ENCODE peak calls at places on chromosomes 13 and 19, in seven cellular contexts. One of them, this sample, is unnamed.

GRCh38 chr19:16325161-16325527 is 518 bp downstream of the KLF2 start:
- DNase-seq in activated CD4-positive, alpha-beta T cell treated with anti-CD3 and anti-CD28 coated beads for 24 hours: no peak
- DNase-seq in stimulated activated CD8-positive, alpha-beta memory T cell treated with anti-CD3 and anti-CD28 coated beads, Interleukin-4, amount 100 ng/mL, for 1 hour: no peak
- DNase-seq in T-helper 2 cell: peak
- DNase-seq in ovary: no peak
- DNase-seq in psoas muscle: no peak
- DNase-seq in AG09319: no peak
- DNase-seq in this sample: peak

GRCh38 chr19:30228113-30228725 is 144.0 kb upstream of the ZNF536 start:
- DNase-seq in activated CD4-positive, alpha-beta T cell treated with anti-CD3 and anti-CD28 coated beads for 24 hours: no peak
- DNase-seq in stimulated activated CD8-positive, alpha-beta memory T cell treated with anti-CD3 and anti-CD28 coated beads, Interleukin-4, amount 100 ng/mL, for 1 hour: no peak
- DNase-seq in T-helper 2 cell: peak
- DNase-seq in ovary: no peak
- DNase-seq in psoas muscle: no peak
- DNase-seq in AG09319: no peak
- DNase-seq in this sample: peak

GRCh38 chr19:19774354-19775033 is 41.6 kb upstream of the ZNF14 start:
- DNase-seq in activated CD4-positive, alpha-beta T cell treated with anti-CD3 and anti-CD28 coated beads for 24 hours: no peak
- DNase-seq in stimulated activated CD8-positive, alpha-beta memory T cell treated with anti-CD3 and anti-CD28 coated beads, Interleukin-4, amount 100 ng/mL, for 1 hour: no peak
- DNase-seq in T-helper 2 cell: no peak
- DNase-seq in ovary: no peak
- DNase-seq in psoas muscle: no peak
- DNase-seq in AG09319: no peak
- DNase-seq in this sample: no peak

GRCh38 chr13:83153833-83154232 is 728.4 kb downstream of the SLITRK1 start:
- DNase-seq in activated CD4-positive, alpha-beta T cell treated with anti-CD3 and anti-CD28 coated beads for 24 hours: no peak
- DNase-seq in stimulated activated CD8-positive, alpha-beta memory T cell treated with anti-CD3 and anti-CD28 coated beads, Interleukin-4, amount 100 ng/mL, for 1 hour: no peak
- DNase-seq in T-helper 2 cell: no peak
- DNase-seq in ovary: no peak
- DNase-seq in psoas muscle: no peak
- DNase-seq in AG09319: no peak
- DNase-seq in this sample: no peak

GRCh38 chr19:54035215-54036178 is 28.2 kb downstream of the VSTM1 start:
- DNase-seq in activated CD4-positive, alpha-beta T cell treated with anti-CD3 and anti-CD28 coated beads for 24 hours: no peak
- DNase-seq in stimulated activated CD8-positive, alpha-beta memory T cell treated with anti-CD3 and anti-CD28 coated beads, Interleukin-4, amount 100 ng/mL, for 1 hour: no peak
- DNase-seq in T-helper 2 cell: no peak
- DNase-seq in ovary: no peak
- DNase-seq in psoas muscle: no peak
- DNase-seq in AG09319: peak
- DNase-seq in this sample: no peak

GRCh38 chr19:56721714-56722113 is 50.2 kb upstream of the ZNF835 start:
- DNase-seq in activated CD4-positive, alpha-beta T cell treated with anti-CD3 and anti-CD28 coated beads for 24 hours: no peak
- DNase-seq in stimulated activated CD8-positive, alpha-beta memory T cell treated with anti-CD3 and anti-CD28 coated beads, Interleukin-4, amount 100 ng/mL, for 1 hour: no peak
- DNase-seq in T-helper 2 cell: no peak
- DNase-seq in ovary: no peak
- DNase-seq in psoas muscle: no peak
- DNase-seq in AG09319: no peak
- DNase-seq in this sample: no peak

GRCh38 chr19:5079410-5079774 is 110.5 kb downstream of the KDM4B start:
- DNase-seq in activated CD4-positive, alpha-beta T cell treated with anti-CD3 and anti-CD28 coated beads for 24 hours: no peak
- DNase-seq in stimulated activated CD8-positive, alpha-beta memory T cell treated with anti-CD3 and anti-CD28 coated beads, Interleukin-4, amount 100 ng/mL, for 1 hour: no peak
- DNase-seq in T-helper 2 cell: no peak
- DNase-seq in ovary: no peak
- DNase-seq in psoas muscle: no peak
- DNase-seq in AG09319: no peak
- DNase-seq in this sample: no peak

GRCh38 chr13:72960541-72960940 is 98.3 kb upstream of the KLF5 start:
- DNase-seq in activated CD4-positive, alpha-beta T cell treated with anti-CD3 and anti-CD28 coated beads for 24 hours: no peak
- DNase-seq in stimulated activated CD8-positive, alpha-beta memory T cell treated with anti-CD3 and anti-CD28 coated beads, Interleukin-4, amount 100 ng/mL, for 1 hour: no peak
- DNase-seq in T-helper 2 cell: no peak
- DNase-seq in ovary: no peak
- DNase-seq in psoas muscle: no peak
- DNase-seq in AG09319: no peak
- DNase-seq in this sample: no peak

GRCh38 chr19:47485210-47485609 is 1.2 kb upstream of the KPTN start:
- DNase-seq in activated CD4-positive, alpha-beta T cell treated with anti-CD3 and anti-CD28 coated beads for 24 hours: no peak
- DNase-seq in stimulated activated CD8-positive, alpha-beta memory T cell treated with anti-CD3 and anti-CD28 coated beads, Interleukin-4, amount 100 ng/mL, for 1 hour: no peak
- DNase-seq in T-helper 2 cell: peak
- DNase-seq in ovary: no peak
- DNase-seq in psoas muscle: peak
- DNase-seq in AG09319: no peak
- DNase-seq in this sample: no peak

GRCh38 chr13:36914648-36915047 is 5.4 kb downstream of the SMAD9 start:
- DNase-seq in activated CD4-positive, alpha-beta T cell treated with anti-CD3 and anti-CD28 coated beads for 24 hours: no peak
- DNase-seq in stimulated activated CD8-positive, alpha-beta memory T cell treated with anti-CD3 and anti-CD28 coated beads, Interleukin-4, amount 100 ng/mL, for 1 hour: no peak
- DNase-seq in T-helper 2 cell: no peak
- DNase-seq in ovary: no peak
- DNase-seq in psoas muscle: no peak
- DNase-seq in AG09319: no peak
- DNase-seq in this sample: no peak

GRCh38 chr13:113964251-113964995 is 9.5 kb downstream of the C13orf46 start:
- DNase-seq in activated CD4-positive, alpha-beta T cell treated with anti-CD3 and anti-CD28 coated beads for 24 hours: no peak
- DNase-seq in stimulated activated CD8-positive, alpha-beta memory T cell treated with anti-CD3 and anti-CD28 coated beads, Interleukin-4, amount 100 ng/mL, for 1 hour: no peak
- DNase-seq in T-helper 2 cell: no peak
- DNase-seq in ovary: no peak
- DNase-seq in psoas muscle: peak
- DNase-seq in AG09319: no peak
- DNase-seq in this sample: peak

GRCh38 chr13:113452942-113453901 is at the start of gene ADPRHL1:
- DNase-seq in activated CD4-positive, alpha-beta T cell treated with anti-CD3 and anti-CD28 coated beads for 24 hours: no peak
- DNase-seq in stimulated activated CD8-positive, alpha-beta memory T cell treated with anti-CD3 and anti-CD28 coated beads, Interleukin-4, amount 100 ng/mL, for 1 hour: no peak
- DNase-seq in T-helper 2 cell: no peak
- DNase-seq in ovary: no peak
- DNase-seq in psoas muscle: peak
- DNase-seq in AG09319: no peak
- DNase-seq in this sample: peak

GRCh38 chr19:58060231-58060630 is 1.1 kb downstream of the ZNF135 start:
- DNase-seq in activated CD4-positive, alpha-beta T cell treated with anti-CD3 and anti-CD28 coated beads for 24 hours: no peak
- DNase-seq in stimulated activated CD8-positive, alpha-beta memory T cell treated with anti-CD3 and anti-CD28 coated beads, Interleukin-4, amount 100 ng/mL, for 1 hour: no peak
- DNase-seq in T-helper 2 cell: no peak
- DNase-seq in ovary: no peak
- DNase-seq in psoas muscle: no peak
- DNase-seq in AG09319: no peak
- DNase-seq in this sample: no peak

GRCh38 chr19:41785653-41786052 is 10.7 kb upstream of the CEACAM3 start:
- DNase-seq in activated CD4-positive, alpha-beta T cell treated with anti-CD3 and anti-CD28 coated beads for 24 hours: peak
- DNase-seq in stimulated activated CD8-positive, alpha-beta memory T cell treated with anti-CD3 and anti-CD28 coated beads, Interleukin-4, amount 100 ng/mL, for 1 hour: peak
- DNase-seq in T-helper 2 cell: peak
- DNase-seq in ovary: peak
- DNase-seq in psoas muscle: no peak
- DNase-seq in AG09319: peak
- DNase-seq in this sample: no peak

GRCh38 chr19:47363758-47364529 is 14.8 kb downstream of the DHX34 start:
- DNase-seq in activated CD4-positive, alpha-beta T cell treated with anti-CD3 and anti-CD28 coated beads for 24 hours: no peak
- DNase-seq in stimulated activated CD8-positive, alpha-beta memory T cell treated with anti-CD3 and anti-CD28 coated beads, Interleukin-4, amount 100 ng/mL, for 1 hour: no peak
- DNase-seq in T-helper 2 cell: no peak
- DNase-seq in ovary: no peak
- DNase-seq in psoas muscle: no peak
- DNase-seq in AG09319: no peak
- DNase-seq in this sample: no peak

GRCh38 chr19:42178791-42179500 is 38.5 kb downstream of the DEDD2 start:
- DNase-seq in activated CD4-positive, alpha-beta T cell treated with anti-CD3 and anti-CD28 coated beads for 24 hours: no peak
- DNase-seq in stimulated activated CD8-positive, alpha-beta memory T cell treated with anti-CD3 and anti-CD28 coated beads, Interleukin-4, amount 100 ng/mL, for 1 hour: no peak
- DNase-seq in T-helper 2 cell: no peak
- DNase-seq in ovary: no peak
- DNase-seq in psoas muscle: no peak
- DNase-seq in AG09319: no peak
- DNase-seq in this sample: no peak

GRCh38 chr13:73168226-73168992 is 109.6 kb downstream of the KLF5 start:
- DNase-seq in activated CD4-positive, alpha-beta T cell treated with anti-CD3 and anti-CD28 coated beads for 24 hours: no peak
- DNase-seq in stimulated activated CD8-positive, alpha-beta memory T cell treated with anti-CD3 and anti-CD28 coated beads, Interleukin-4, amount 100 ng/mL, for 1 hour: no peak
- DNase-seq in T-helper 2 cell: peak
- DNase-seq in ovary: no peak
- DNase-seq in psoas muscle: no peak
- DNase-seq in AG09319: no peak
- DNase-seq in this sample: no peak

GRCh38 chr19:17405250-17406038 is at the start of gene BST2:
- DNase-seq in activated CD4-positive, alpha-beta T cell treated with anti-CD3 and anti-CD28 coated beads for 24 hours: no peak
- DNase-seq in stimulated activated CD8-positive, alpha-beta memory T cell treated with anti-CD3 and anti-CD28 coated beads, Interleukin-4, amount 100 ng/mL, for 1 hour: no peak
- DNase-seq in T-helper 2 cell: peak
- DNase-seq in ovary: peak
- DNase-seq in psoas muscle: peak
- DNase-seq in AG09319: no peak
- DNase-seq in this sample: peak

GRCh38 chr19:32881766-32882165 is 12.2 kb upstream of the SLC7A9 start:
- DNase-seq in activated CD4-positive, alpha-beta T cell treated with anti-CD3 and anti-CD28 coated beads for 24 hours: no peak
- DNase-seq in stimulated activated CD8-positive, alpha-beta memory T cell treated with anti-CD3 and anti-CD28 coated beads, Interleukin-4, amount 100 ng/mL, for 1 hour: no peak
- DNase-seq in T-helper 2 cell: no peak
- DNase-seq in ovary: no peak
- DNase-seq in psoas muscle: peak
- DNase-seq in AG09319: no peak
- DNase-seq in this sample: no peak

GRCh38 chr19:7272856-7273578 is 21.2 kb downstream of the INSR start:
- DNase-seq in activated CD4-positive, alpha-beta T cell treated with anti-CD3 and anti-CD28 coated beads for 24 hours: no peak
- DNase-seq in stimulated activated CD8-positive, alpha-beta memory T cell treated with anti-CD3 and anti-CD28 coated beads, Interleukin-4, amount 100 ng/mL, for 1 hour: no peak
- DNase-seq in T-helper 2 cell: no peak
- DNase-seq in ovary: no peak
- DNase-seq in psoas muscle: no peak
- DNase-seq in AG09319: no peak
- DNase-seq in this sample: no peak

GRCh38 chr13:20150561-20150960 is 10.3 kb downstream of the GJA3 start:
- DNase-seq in activated CD4-positive, alpha-beta T cell treated with anti-CD3 and anti-CD28 coated beads for 24 hours: no peak
- DNase-seq in stimulated activated CD8-positive, alpha-beta memory T cell treated with anti-CD3 and anti-CD28 coated beads, Interleukin-4, amount 100 ng/mL, for 1 hour: no peak
- DNase-seq in T-helper 2 cell: no peak
- DNase-seq in ovary: no peak
- DNase-seq in psoas muscle: no peak
- DNase-seq in AG09319: no peak
- DNase-seq in this sample: no peak

GRCh38 chr19:8212212-8212611 is 3.0 kb downstream of the CERS4 start:
- DNase-seq in activated CD4-positive, alpha-beta T cell treated with anti-CD3 and anti-CD28 coated beads for 24 hours: no peak
- DNase-seq in stimulated activated CD8-positive, alpha-beta memory T cell treated with anti-CD3 and anti-CD28 coated beads, Interleukin-4, amount 100 ng/mL, for 1 hour: no peak
- DNase-seq in T-helper 2 cell: no peak
- DNase-seq in ovary: no peak
- DNase-seq in psoas muscle: no peak
- DNase-seq in AG09319: no peak
- DNase-seq in this sample: no peak

GRCh38 chr19:1932395-1932794 is 8.6 kb upstream of the CSNK1G2 start:
- DNase-seq in activated CD4-positive, alpha-beta T cell treated with anti-CD3 and anti-CD28 coated beads for 24 hours: no peak
- DNase-seq in stimulated activated CD8-positive, alpha-beta memory T cell treated with anti-CD3 and anti-CD28 coated beads, Interleukin-4, amount 100 ng/mL, for 1 hour: no peak
- DNase-seq in T-helper 2 cell: no peak
- DNase-seq in ovary: no peak
- DNase-seq in psoas muscle: no peak
- DNase-seq in AG09319: no peak
- DNase-seq in this sample: no peak

GRCh38 chr19:39588066-39588465 is 14.3 kb upstream of the LGALS13 start:
- DNase-seq in activated CD4-positive, alpha-beta T cell treated with anti-CD3 and anti-CD28 coated beads for 24 hours: no peak
- DNase-seq in stimulated activated CD8-positive, alpha-beta memory T cell treated with anti-CD3 and anti-CD28 coated beads, Interleukin-4, amount 100 ng/mL, for 1 hour: no peak
- DNase-seq in T-helper 2 cell: no peak
- DNase-seq in ovary: no peak
- DNase-seq in psoas muscle: no peak
- DNase-seq in AG09319: no peak
- DNase-seq in this sample: no peak

GRCh38 chr13:42219870-42220269 is 52.1 kb upstream of the AKAP11 start:
- DNase-seq in activated CD4-positive, alpha-beta T cell treated with anti-CD3 and anti-CD28 coated beads for 24 hours: no peak
- DNase-seq in stimulated activated CD8-positive, alpha-beta memory T cell treated with anti-CD3 and anti-CD28 coated beads, Interleukin-4, amount 100 ng/mL, for 1 hour: no peak
- DNase-seq in T-helper 2 cell: no peak
- DNase-seq in ovary: no peak
- DNase-seq in psoas muscle: no peak
- DNase-seq in AG09319: no peak
- DNase-seq in this sample: no peak

GRCh38 chr13:79225487-79226232 is 180.4 kb downstream of the RBM26 start:
- DNase-seq in activated CD4-positive, alpha-beta T cell treated with anti-CD3 and anti-CD28 coated beads for 24 hours: no peak
- DNase-seq in stimulated activated CD8-positive, alpha-beta memory T cell treated with anti-CD3 and anti-CD28 coated beads, Interleukin-4, amount 100 ng/mL, for 1 hour: no peak
- DNase-seq in T-helper 2 cell: no peak
- DNase-seq in ovary: no peak
- DNase-seq in psoas muscle: no peak
- DNase-seq in AG09319: no peak
- DNase-seq in this sample: no peak

GRCh38 chr13:99004931-99005330 is 27.1 kb upstream of the DOCK9 start:
- DNase-seq in activated CD4-positive, alpha-beta T cell treated with anti-CD3 and anti-CD28 coated beads for 24 hours: no peak
- DNase-seq in stimulated activated CD8-positive, alpha-beta memory T cell treated with anti-CD3 and anti-CD28 coated beads, Interleukin-4, amount 100 ng/mL, for 1 hour: no peak
- DNase-seq in T-helper 2 cell: no peak
- DNase-seq in ovary: no peak
- DNase-seq in psoas muscle: no peak
- DNase-seq in AG09319: no peak
- DNase-seq in this sample: no peak

GRCh38 chr13:94169783-94170513 is 309.5 kb downstream of the DCT start:
- DNase-seq in activated CD4-positive, alpha-beta T cell treated with anti-CD3 and anti-CD28 coated beads for 24 hours: no peak
- DNase-seq in stimulated activated CD8-positive, alpha-beta memory T cell treated with anti-CD3 and anti-CD28 coated beads, Interleukin-4, amount 100 ng/mL, for 1 hour: no peak
- DNase-seq in T-helper 2 cell: no peak
- DNase-seq in ovary: no peak
- DNase-seq in psoas muscle: peak
- DNase-seq in AG09319: no peak
- DNase-seq in this sample: peak

GRCh38 chr19:40400521-40400920 is 10.5 kb upstream of the HIPK4 start:
- DNase-seq in activated CD4-positive, alpha-beta T cell treated with anti-CD3 and anti-CD28 coated beads for 24 hours: no peak
- DNase-seq in stimulated activated CD8-positive, alpha-beta memory T cell treated with anti-CD3 and anti-CD28 coated beads, Interleukin-4, amount 100 ng/mL, for 1 hour: no peak
- DNase-seq in T-helper 2 cell: no peak
- DNase-seq in ovary: no peak
- DNase-seq in psoas muscle: no peak
- DNase-seq in AG09319: no peak
- DNase-seq in this sample: no peak